ENCODE peak calls at places on chromosomes 13 and 19, in ten cellular contexts. N, E, G, T, Z, W, O, U, K and J are unnamed samples.

GRCh38 chr13:102773441-102774209 is at the start of gene TEX30:
- DNase-seq in N (peak; percentile 94), E (peak; percentile 88), G (peak; percentile 53), T (peak; percentile 78), Z (peak; percentile 62), W (peak; percentile 76), O (peak; percentile 47), U (peak; percentile 85), K (peak; percentile 88), J (peak; percentile 93)

GRCh38 chr13:26688286-26688685 is 72.3 kb downstream of the GPR12 start:
- DNase-seq in N (no peak), E (no peak), G (no peak), T (no peak), Z (no peak), W (no peak), O (no peak), U (no peak), K (no peak), J (no peak)

GRCh38 chr19:57067440-57067839 is 52.3 kb upstream of the USP29 start:
- DNase-seq in N (no peak), E (no peak), G (no peak), T (no peak), Z (no peak), W (no peak), O (no peak), U (no peak), K (no peak), J (no peak)

GRCh38 chr13:18992791-18993190 is 188.8 kb downstream of the TUBA3C start:
- DNase-seq in N (no peak), E (peak; percentile 40), G (no peak), T (no peak), Z (no peak), W (no peak), O (no peak), U (peak; percentile 95), K (no peak), J (no peak)

GRCh38 chr13:85430216-85430615 is 369.0 kb downstream of the SLITRK6 start:
- DNase-seq in N (no peak), E (no peak), G (no peak), T (no peak), Z (no peak), W (no peak), O (no peak), U (no peak), K (no peak), J (no peak)

GRCh38 chr19:6060600-6061391 is 49.5 kb downstream of the RFX2 start:
- DNase-seq in N (no peak), E (peak; percentile 31), G (no peak), T (peak; percentile 71), Z (no peak), W (peak; percentile 16), O (no peak), U (no peak), K (no peak), J (no peak)

GRCh38 chr19:45283443-45284033 is 32.5 kb downstream of the MARK4 start:
- DNase-seq in N (no peak), E (no peak), G (no peak), T (no peak), Z (no peak), W (no peak), O (peak; percentile 16), U (no peak), K (peak; percentile 5), J (peak; percentile 52)

GRCh38 chr13:99435116-99435515 is 66.2 kb upstream of the TM9SF2 start:
- DNase-seq in N (no peak), E (no peak), G (no peak), T (no peak), Z (no peak), W (no peak), O (no peak), U (no peak), K (no peak), J (peak; percentile 52)

GRCh38 chr19:43306097-43306496 is 36.8 kb upstream of the PSG9 start:
- DNase-seq in N (no peak), E (no peak), G (no peak), T (no peak), Z (no peak), W (no peak), O (no peak), U (no peak), K (no peak), J (no peak)

GRCh38 chr19:12647490-12648071 is 19.0 kb downstream of the MAN2B1 start:
- DNase-seq in N (no peak), E (peak; percentile 71), G (no peak), T (no peak), Z (peak; percentile 16), W (no peak), O (no peak), U (peak; percentile 88), K (no peak), J (peak; percentile 24)

GRCh38 chr19:8665468-8666213 is 33.0 kb downstream of the ACTL9 start:
- DNase-seq in N (no peak), E (no peak), G (no peak), T (no peak), Z (no peak), W (no peak), O (no peak), U (no peak), K (no peak), J (no peak)

GRCh38 chr13:91359071-91359470 is 11.6 kb downstream of the MIR17HG start:
- DNase-seq in N (no peak), E (no peak), G (no peak), T (no peak), Z (no peak), W (no peak), O (no peak), U (no peak), K (no peak), J (no peak)

GRCh38 chr19:45103625-45104319 is 10.8 kb downstream of the PPP1R37 start:
- DNase-seq in N (no peak), E (no peak), G (no peak), T (no peak), Z (no peak), W (no peak), O (no peak), U (peak; percentile 55), K (no peak), J (no peak)

GRCh38 chr13:40388617-40389016 is 277.8 kb downstream of the FOXO1 start:
- DNase-seq in N (peak; percentile 76), E (no peak), G (no peak), T (no peak), Z (peak; percentile 47), W (peak; percentile 3), O (peak; percentile 77), U (no peak), K (no peak), J (peak; percentile 96)

GRCh38 chr13:74135306-74136088 is 1.3 kb upstream of the KLF12 start:
- DNase-seq in N (peak; percentile 83), E (peak; percentile 70), G (peak; percentile 40), T (peak; percentile 63), Z (peak; percentile 66), W (peak; percentile 75), O (no peak), U (peak; percentile 60), K (no peak), J (peak; percentile 82)

GRCh38 chr19:58368561-58369360 is 6.2 kb upstream of the ZNF497 start:
- DNase-seq in N (no peak), E (no peak), G (no peak), T (no peak), Z (no peak), W (no peak), O (no peak), U (no peak), K (no peak), J (no peak)

GRCh38 chr19:58366576-58367430 is 4.3 kb upstream of the ZNF497 start:
- DNase-seq in N (no peak), E (no peak), G (no peak), T (no peak), Z (no peak), W (no peak), O (no peak), U (no peak), K (no peak), J (no peak)

GRCh38 chr19:58367698-58368454 is 5.3 kb upstream of the ZNF497 start:
- DNase-seq in N (no peak), E (no peak), G (no peak), T (no peak), Z (no peak), W (no peak), O (no peak), U (no peak), K (no peak), J (no peak)

GRCh38 chr19:58374200-58374599 is 6.6 kb downstream of the ZNF837 start:
- DNase-seq in N (no peak), E (no peak), G (no peak), T (no peak), Z (no peak), W (peak; percentile 32), O (no peak), U (no peak), K (no peak), J (no peak)

GRCh38 chr19:58372311-58373133 is 8.3 kb downstream of the ZNF837 start:
- DNase-seq in N (no peak), E (no peak), G (no peak), T (no peak), Z (no peak), W (no peak), O (no peak), U (no peak), K (peak; percentile 18), J (no peak)
- TF ChIP-seq CTCF in N (no peak), E (no peak), G (no peak), T (no peak), Z (peak; percentile 42), W (peak; percentile 19), O (peak; percentile 19), U (no peak), K (no peak), J (no peak)

GRCh38 chr19:41226053-41226873 is 7.2 kb downstream of the AXL start:
- DNase-seq in N (no peak), E (peak; percentile 83), G (peak; percentile 86), T (peak; percentile 80), Z (peak; percentile 66), W (peak; percentile 82), O (no peak), U (peak; percentile 80), K (no peak), J (no peak)
- TF ChIP-seq CTCF in N (no peak), E (no peak), G (no peak), T (peak; percentile 27), Z (no peak), W (no peak), O (no peak), U (no peak), K (no peak), J (no peak)

GRCh38 chr19:52492991-52493470 is 34.4 kb upstream of the ZNF808 start:
- DNase-seq in N (no peak), E (no peak), G (no peak), T (no peak), Z (no peak), W (no peak), O (no peak), U (peak; percentile 5), K (no peak), J (no peak)

GRCh38 chr19:52494518-52494917 is 33.0 kb upstream of the ZNF808 start:
- DNase-seq in N (no peak), E (no peak), G (no peak), T (no peak), Z (peak; percentile 1), W (peak; percentile 2), O (no peak), U (no peak), K (no peak), J (no peak)

GRCh38 chr19:52492201-52492960 is 35.1 kb upstream of the ZNF808 start:
- DNase-seq in N (no peak), E (no peak), G (no peak), T (no peak), Z (no peak), W (no peak), O (no peak), U (peak; percentile 9), K (no peak), J (no peak)
- TF ChIP-seq CTCF in N (no peak), E (no peak), G (no peak), T (no peak), Z (no peak), W (no peak), O (no peak), U (no peak), K (no peak), J (no peak)

GRCh38 chr19:51807111-51807701 is 12.2 kb downstream of the FPR3 start:
- DNase-seq in N (no peak), E (no peak), G (no peak), T (no peak), Z (peak; percentile 21), W (no peak), O (no peak), U (peak; percentile 10), K (peak; percentile 16), J (no peak)
- TF ChIP-seq CTCF in N (no peak), E (no peak), G (no peak), T (no peak), Z (no peak), W (no peak), O (no peak), U (no peak), K (no peak), J (no peak)